ENCODE peak calls at places on chromosomes 1 and 21, in six cellular contexts. A is lung microvascular endothelial cell; J is stimulated activated CD8-positive, alpha-beta memory T cell treated with anti-CD3 and anti-CD28 coated beads, Interleukin-15, amount 100 ng/mL, for 24 hours; R is GDM1; O is NCI-H146; T is NCI-H1105. G is an unnamed sample.

GRCh38 chr1:38997034-38997900 is 6.2 kb downstream of the AKIRIN1 start:
- DNase-seq in A (no peak), J (no peak), R (no peak), O (no peak), T (no peak), G (no peak)

GRCh38 chr1:55898191-55898590 is 681.2 kb downstream of the PLPP3 start:
- DNase-seq in A (no peak), J (no peak), R (no peak), O (no peak), T (no peak), G (no peak)

GRCh38 chr1:219296430-219296850 is 122.8 kb downstream of the LYPLAL1 start:
- DNase-seq in A (no peak), J (no peak), R (no peak), O (no peak), T (peak), G (peak)

GRCh38 chr1:195738971-195739650 is 869.1 kb downstream of the KCNT2 start:
- DNase-seq in A (no peak), J (no peak), R (no peak), O (no peak), T (no peak), G (no peak)

GRCh38 chr1:42975038-42975437 is 16.4 kb upstream of the SLC2A1 start:
- DNase-seq in A (no peak), J (no peak), R (no peak), O (no peak), T (no peak), G (no peak)

GRCh38 chr1:214538497-214538896 is 12.9 kb downstream of the PTPN14 start:
- DNase-seq in A (no peak), J (no peak), R (no peak), O (no peak), T (no peak), G (no peak)

GRCh38 chr1:65423884-65424655 is 3.6 kb downstream of the LEPR start:
- DNase-seq in A (no peak), J (no peak), R (no peak), O (no peak), T (no peak), G (no peak)

GRCh38 chr1:206582537-206583460 is 29.5 kb downstream of the EIF2D start:
- DNase-seq in A (no peak), J (no peak), R (no peak), O (no peak), T (no peak), G (no peak)

GRCh38 chr21:45957986-45958610 is 23.5 kb upstream of the COL6A1 start:
- DNase-seq in A (no peak), J (no peak), R (no peak), O (no peak), T (no peak), G (no peak)

GRCh38 chr1:44146536-44147361 is 5.3 kb upstream of the KLF18 start:
- DNase-seq in A (no peak), J (no peak), R (no peak), O (no peak), T (no peak), G (no peak)

GRCh38 chr1:156410740-156411139 is 41.7 kb downstream of the RHBG start:
- DNase-seq in A (no peak), J (no peak), R (no peak), O (no peak), T (no peak), G (no peak)

GRCh38 chr1:39933956-39934941 is 20.7 kb upstream of the MFSD2A start:
- DNase-seq in A (peak), J (no peak), R (peak), O (no peak), T (no peak), G (no peak)

GRCh38 chr1:160653620-160654016 is 6.8 kb upstream of the SLAMF1 start:
- DNase-seq in A (no peak), J (no peak), R (no peak), O (no peak), T (no peak), G (no peak)

GRCh38 chr1:201015551-201016091 is 7.9 kb downstream of the KIF21B start:
- DNase-seq in A (no peak), J (no peak), R (peak), O (no peak), T (no peak), G (no peak)

GRCh38 chr1:154810571-154810970 is 59.5 kb downstream of the KCNN3 start:
- DNase-seq in A (no peak), J (no peak), R (no peak), O (no peak), T (no peak), G (no peak)

GRCh38 chr1:14392887-14393365 is 205.6 kb upstream of the KAZN start:
- DNase-seq in A (no peak), J (no peak), R (no peak), O (no peak), T (no peak), G (no peak)

GRCh38 chr1:171486048-171486519 is 754 bp downstream of the PRRC2C start:
- DNase-seq in A (no peak), J (no peak), R (peak), O (peak), T (peak), G (peak)

GRCh38 chr1:172411791-172412338 is 8.6 kb upstream of the C1orf105 start:
- DNase-seq in A (no peak), J (no peak), R (no peak), O (no peak), T (no peak), G (no peak)

GRCh38 chr1:55474168-55474786 is 259.1 kb upstream of the USP24 start:
- DNase-seq in A (peak), J (no peak), R (no peak), O (no peak), T (no peak), G (no peak)

GRCh38 chr1:219478811-219479210 is 134.1 kb downstream of the ZC3H11B start:
- DNase-seq in A (no peak), J (no peak), R (no peak), O (no peak), T (no peak), G (no peak)

GRCh38 chr1:10528066-10529014 is 53.6 kb downstream of the PEX14 start:
- DNase-seq in A (peak), J (no peak), R (no peak), O (no peak), T (no peak), G (no peak)